ENCODE peak calls at places on chromosome 11, in five cellular contexts. K, C, Z, W and O are unnamed samples.

GRCh38 chr11:72223615-72224586 is 666 bp upstream of the INPPL1 start:
- DNase-seq in K (no peak), C (peak), Z (peak), W (no peak), O (no peak)

GRCh38 chr11:133272386-133272785 is 259.9 kb downstream of the OPCML start:
- DNase-seq in K (no peak), C (no peak), Z (no peak), W (no peak), O (no peak)

GRCh38 chr11:64900263-64900678 is 16.7 kb downstream of the ATG2A start:
- DNase-seq in K (no peak), C (peak), Z (peak), W (no peak), O (no peak)

GRCh38 chr11:126917531-126918204 is 82.9 kb downstream of the KIRREL3 start:
- DNase-seq in K (no peak), C (no peak), Z (peak), W (no peak), O (no peak)

GRCh38 chr11:114075891-114076441 is 16.5 kb downstream of the ZBTB16 start:
- DNase-seq in K (no peak), C (peak), Z (peak), W (no peak), O (no peak)

GRCh38 chr11:121716060-121716459 is 263.3 kb upstream of the SORL1-AS1 start:
- DNase-seq in K (no peak), C (no peak), Z (peak), W (no peak), O (no peak)

GRCh38 chr11:11425806-11426205 is 72.8 kb upstream of the CSNK2A3 start:
- DNase-seq in K (no peak), C (no peak), Z (no peak), W (no peak), O (no peak)

GRCh38 chr11:45651841-45652745 is 13.3 kb downstream of the CHST1 start:
- DNase-seq in K (no peak), C (no peak), Z (no peak), W (no peak), O (no peak)

GRCh38 chr11:1433568-1433967 is 43.8 kb downstream of the BRSK2 start:
- DNase-seq in K (no peak), C (no peak), Z (no peak), W (no peak), O (no peak)

GRCh38 chr11:287821-288327 is 1.1 kb upstream of the PGGHG start:
- DNase-seq in K (no peak), C (peak), Z (no peak), W (no peak), O (no peak)

GRCh38 chr11:93166194-93166593 is 31.6 kb downstream of the SLC36A4 start:
- DNase-seq in K (no peak), C (no peak), Z (no peak), W (no peak), O (no peak)